ENCODE peak calls at places on chromosomes 11 and 22, in seven cellular contexts. O is fibroblast of lung; U is caudate nucleus; G is B cell; D is central memory CD4-positive, alpha-beta T cell; K is A172; Q is NCI-H1105. H is an unnamed sample.

GRCh38 chr22:46355369-46355995 is 20.0 kb downstream of the TRMU start:
- DNase-seq in Q (no peak), K (peak; percentile 39), O (peak; percentile 42), G (peak; percentile 84), D (peak; percentile 42), U (no peak), H (no peak)

GRCh38 chr22:29330753-29331152 is 15.3 kb upstream of the RASL10A start:
- DNase-seq in K (peak; percentile 79), D (no peak), G (no peak), Q (no peak), O (peak; percentile 82), U (peak; percentile 46), H (peak; percentile 76)

GRCh38 chr11:82663535-82663934 is 70.1 kb downstream of the FAM181B start:
- DNase-seq in U (no peak), G (no peak), K (no peak), O (no peak), D (no peak), Q (no peak), H (no peak)

GRCh38 chr11:18332302-18332701 is 9.9 kb downstream of the GTF2H1 start:
- DNase-seq in O (peak; percentile 19), Q (no peak), U (no peak), G (no peak), D (peak; percentile 67), K (no peak), H (no peak)

GRCh38 chr22:40070701-40071100 is 75.9 kb downstream of the FAM83F start:
- DNase-seq in G (no peak), Q (no peak), K (peak; percentile 2), U (no peak), O (peak; percentile 58), D (no peak), H (no peak)

GRCh38 chr22:49693416-49693815 is 134.3 kb downstream of the BRD1 start:
- DNase-seq in O (no peak), U (no peak), G (no peak), K (no peak), Q (no peak), D (no peak), H (no peak)

GRCh38 chr11:121626507-121626875 is 173.7 kb upstream of the SORL1-AS1 start:
- DNase-seq in O (peak; percentile 33), D (no peak), U (no peak), K (no peak), G (no peak), Q (no peak), H (no peak)

GRCh38 chr22:20204281-20204680 is 53.4 kb upstream of the CCDC188 start:
- DNase-seq in G (no peak), U (no peak), D (no peak), O (no peak), K (no peak), Q (no peak), H (no peak)

GRCh38 chr11:65424200-65425104 is 1.9 kb downstream of the NEAT1 start:
- DNase-seq in G (peak; percentile 17), O (peak; percentile 47), Q (no peak), D (peak; percentile 41), K (peak; percentile 63), U (peak; percentile 37), H (no peak)

H was measured in posterior cingulate gyrus.